ENCODE peak calls at places on chromosome 3, in six cellular contexts. Z is foreskin fibroblast, D is fibroblast of mammary gland, V is astrocyte of the spinal cord, A is BE2C, L is cardiac muscle cell. F is an unnamed sample.

GRCh38 chr3:51982352-51982837 is 940 bp upstream of the ACY1 start:
- DNase-seq in Z (no peak), D (no peak), V (no peak), A (peak; percentile 40), L (no peak), F (no peak)

GRCh38 chr3:27216955-27217552 is 152.1 kb downstream of the NEK10 start:
- DNase-seq in Z (peak; percentile 77), D (peak; percentile 61), V (peak; percentile 59), A (no peak), L (peak; percentile 20), F (peak; percentile 3)

GRCh38 chr3:112372396-112372795 is 39.4 kb downstream of the CD200 start:
- DNase-seq in Z (no peak), D (peak; percentile 39), V (no peak), A (no peak), L (peak; percentile 53), F (no peak)

GRCh38 chr3:197350446-197350845 is 52.0 kb upstream of the DLG1 start:
- DNase-seq in Z (no peak), D (no peak), V (no peak), A (no peak), L (no peak), F (no peak)

GRCh38 chr3:61724183-61724582 is 162.8 kb downstream of the PTPRG start:
- DNase-seq in Z (no peak), D (no peak), V (no peak), A (no peak), L (no peak), F (no peak)

GRCh38 chr3:127551178-127551577 is 39.4 kb downstream of the TPRA1 start:
- DNase-seq in Z (no peak), D (no peak), V (no peak), A (no peak), L (no peak), F (no peak)

GRCh38 chr3:6204891-6205290 is 656.0 kb upstream of the GRM7 start:
- DNase-seq in Z (no peak), D (no peak), V (no peak), A (no peak), L (no peak), F (no peak)

GRCh38 chr3:11482024-11482423 is 161.7 kb downstream of the VGLL4 start:
- DNase-seq in Z (peak; percentile 69), D (peak; percentile 37), V (peak; percentile 73), A (no peak), L (peak; percentile 53), F (peak; percentile 54)

GRCh38 chr3:43120937-43121336 is 15.1 kb upstream of the POMGNT2 start:
- DNase-seq in Z (no peak), D (no peak), V (no peak), A (no peak), L (no peak), F (no peak)

GRCh38 chr3:58490860-58491501 is 915 bp upstream of the KCTD6 start:
- DNase-seq in Z (no peak), D (no peak), V (no peak), A (no peak), L (no peak), F (no peak)

GRCh38 chr3:851098-851790 is 241.6 kb upstream of the CNTN6 start:
- DNase-seq in Z (no peak), D (no peak), V (no peak), A (no peak), L (no peak), F (peak; percentile 2)

GRCh38 chr3:138442433-138442832 is 8.0 kb downstream of the ESYT3 start:
- DNase-seq in Z (peak; percentile 44), D (peak; percentile 64), V (peak; percentile 58), A (peak; percentile 66), L (peak; percentile 57), F (peak; percentile 33)

GRCh38 chr3:182979719-182980191 is 583 bp downstream of the DCUN1D1 start:
- DNase-seq in Z (peak; percentile 42), D (no peak), V (peak; percentile 17), A (peak; percentile 43), L (peak; percentile 20), F (peak; percentile 25)

GRCh38 chr3:174397848-174398247 is 461.3 kb upstream of the NAALADL2 start:
- DNase-seq in Z (peak; percentile 60), D (peak; percentile 62), V (peak; percentile 45), A (no peak), L (peak; percentile 69), F (peak; percentile 47)

GRCh38 chr3:33001889-33002288 is 50.4 kb downstream of the CCR4 start:
- DNase-seq in Z (no peak), D (peak; percentile 2), V (no peak), A (no peak), L (no peak), F (peak; percentile 25)

GRCh38 chr3:179146911-179147570 is 1.1 kb upstream of the PIK3CA start:
- DNase-seq in Z (peak; percentile 82), D (peak; percentile 76), V (peak; percentile 82), A (no peak), L (peak; percentile 73), F (peak; percentile 72)

GRCh38 chr3:157819826-157820517 is 286.2 kb downstream of the SHOX2 start:
- DNase-seq in Z (no peak), D (no peak), V (no peak), A (no peak), L (no peak), F (no peak)
- H3K4me3 ChIP-seq in Z (no peak overlapping the region), D (no peak overlapping the region), V (no peak overlapping the region), A (no peak overlapping the region), L (no peak overlapping the region), F (no peak overlapping the region)

GRCh38 chr3:172592898-172593669 is 69.9 kb upstream of the TNFSF10 start:
- DNase-seq in Z (no peak), D (no peak), V (no peak), A (no peak), L (no peak), F (no peak)

GRCh38 chr3:172598904-172599303 is 75.7 kb upstream of the TNFSF10 start:
- DNase-seq in Z (no peak), D (no peak), V (no peak), A (no peak), L (no peak), F (no peak)

GRCh38 chr3:172595648-172596393 is 72.6 kb upstream of the TNFSF10 start:
- DNase-seq in Z (peak; percentile 26), D (peak; percentile 76), V (peak; percentile 71), A (no peak), L (peak; percentile 79), F (peak; percentile 69)

GRCh38 chr3:172591876-172592771 is 68.9 kb upstream of the TNFSF10 start:
- DNase-seq in Z (no peak), D (no peak), V (no peak), A (no peak), L (no peak), F (peak; percentile 14)

GRCh38 chr3:172596394-172596706 is 73.1 kb upstream of the TNFSF10 start:
- DNase-seq in Z (no peak), D (no peak), V (no peak), A (no peak), L (no peak), F (no peak)
- TF ChIP-seq CTCF in Z (no peak), D (no peak), V (no peak), A (no peak), L (no peak), F (no peak)

GRCh38 chr3:129002573-129003569 is 1.8 kb downstream of the EFCC1 start:
- DNase-seq in Z (no peak), D (no peak), V (no peak), A (no peak), L (no peak), F (no peak)
- H3K4me3 ChIP-seq in Z (no peak overlapping the region), D (no peak overlapping the region), V (no peak overlapping the region), A (no peak overlapping the region), L (no peak overlapping the region), F (no peak overlapping the region)

GRCh38 chr3:116413319-116413718 is 32.0 kb downstream of the LSAMP start:
- DNase-seq in Z (no peak), D (no peak), V (no peak), A (no peak), L (no peak), F (no peak)
- TF ChIP-seq CTCF in Z (no peak), D (peak; percentile 5), V (peak; percentile 9), A (peak; percentile 14), L (no peak), F (no peak)

GRCh38 chr3:186361246-186361611 is 805 bp downstream of the DGKG start:
- DNase-seq in Z (no peak), D (no peak), V (no peak), A (no peak), L (no peak), F (no peak)
- H3K4me3 ChIP-seq in Z (no peak overlapping the region), D (no peak overlapping the region), V (no peak overlapping the region), A (peak overlapping the region; percentile 61), L (peak overlapping the region; percentile 38), F (no peak overlapping the region)